ENCODE peak calls at places on chromosome 18, in four cellular contexts. C is GM12878, R is HEK293T, L is K562. G is an unnamed sample.

GRCh38 chr18:23263551-23264235 is 128.4 kb downstream of the CABLES1 start:
- DNase-seq in C (no peak), L (no peak), R (no peak), G (no peak)

GRCh38 chr18:47485221-47485797 is 233.8 kb upstream of the SKOR2 start:
- DNase-seq in R (no peak), L (no peak), C (no peak), G (no peak)

GRCh38 chr18:50340078-50340477 is 34.8 kb upstream of the SKA1 start:
- DNase-seq in C (no peak), R (no peak), L (no peak), G (no peak)

GRCh38 chr18:32980896-32981295 is 208.1 kb upstream of the KLHL14 start:
- DNase-seq in C (no peak), R (no peak), L (no peak), G (no peak)

GRCh38 chr18:26963292-26963691 is 97.8 kb upstream of the AQP4 start:
- DNase-seq in C (no peak), R (no peak), L (no peak), G (no peak)

GRCh38 chr18:3499498-3499897 is 49.5 kb downstream of the TGIF1 start:
- DNase-seq in C (no peak), R (peak), L (no peak), G (no peak)

GRCh38 chr18:1488394-1488793 is 583.7 kb downstream of the ADCYAP1 start:
- DNase-seq in R (no peak), C (no peak), L (no peak), G (no peak)

GRCh38 chr18:73118121-73118816 is 250.5 kb upstream of the NETO1 start:
- DNase-seq in L (no peak), R (no peak), C (no peak), G (no peak)

GRCh38 chr18:68676913-68677312 is 38.0 kb downstream of the TMX3 start:
- DNase-seq in L (no peak), C (no peak), R (no peak), G (no peak)

GRCh38 chr18:45670281-45670962 is 53.6 kb upstream of the SLC14A1 start:
- DNase-seq in C (no peak), L (peak), R (no peak), G (no peak)

GRCh38 chr18:51953521-51953920 is 386.5 kb upstream of the DCC start:
- DNase-seq in L (no peak), R (no peak), C (peak), G (no peak)

GRCh38 chr18:55097406-55098170 is 138.3 kb upstream of the CCDC68 start:
- DNase-seq in L (peak), C (no peak), R (peak), G (no peak)

GRCh38 chr18:5806860-5807259 is 88.5 kb downstream of the TMEM200C start:
- DNase-seq in C (no peak), L (no peak), R (no peak), G (no peak)

GRCh38 chr18:211582-211981 is 53.2 kb downstream of the USP14 start:
- DNase-seq in R (no peak), L (no peak), C (no peak), G (no peak)

GRCh38 chr18:11859903-11860407 is 8.7 kb downstream of the CHMP1B start:
- DNase-seq in C (no peak), L (peak), R (no peak), G (peak)

GRCh38 chr18:77207540-77207939 is 42.1 kb upstream of the GALR1 start:
- DNase-seq in L (no peak), C (no peak), R (peak), G (peak)

GRCh38 chr18:22006458-22006857 is 162.9 kb upstream of the GATA6 start:
- DNase-seq in R (no peak), L (no peak), C (no peak), G (no peak)

GRCh38 chr18:22009242-22009641 is 160.1 kb upstream of the GATA6 start:
- DNase-seq in C (no peak), L (no peak), R (no peak), G (no peak)

GRCh38 chr18:22001912-22002487 is 167.4 kb upstream of the GATA6 start:
- DNase-seq in L (no peak), C (no peak), R (no peak), G (peak)

GRCh38 chr18:22005191-22005824 is 164.1 kb upstream of the GATA6 start:
- DNase-seq in R (no peak), L (no peak), C (no peak), G (no peak)
- TF ChIP-seq TARDBP in R (no peak), L (no peak), C (no peak), G (no peak)

DNA sequence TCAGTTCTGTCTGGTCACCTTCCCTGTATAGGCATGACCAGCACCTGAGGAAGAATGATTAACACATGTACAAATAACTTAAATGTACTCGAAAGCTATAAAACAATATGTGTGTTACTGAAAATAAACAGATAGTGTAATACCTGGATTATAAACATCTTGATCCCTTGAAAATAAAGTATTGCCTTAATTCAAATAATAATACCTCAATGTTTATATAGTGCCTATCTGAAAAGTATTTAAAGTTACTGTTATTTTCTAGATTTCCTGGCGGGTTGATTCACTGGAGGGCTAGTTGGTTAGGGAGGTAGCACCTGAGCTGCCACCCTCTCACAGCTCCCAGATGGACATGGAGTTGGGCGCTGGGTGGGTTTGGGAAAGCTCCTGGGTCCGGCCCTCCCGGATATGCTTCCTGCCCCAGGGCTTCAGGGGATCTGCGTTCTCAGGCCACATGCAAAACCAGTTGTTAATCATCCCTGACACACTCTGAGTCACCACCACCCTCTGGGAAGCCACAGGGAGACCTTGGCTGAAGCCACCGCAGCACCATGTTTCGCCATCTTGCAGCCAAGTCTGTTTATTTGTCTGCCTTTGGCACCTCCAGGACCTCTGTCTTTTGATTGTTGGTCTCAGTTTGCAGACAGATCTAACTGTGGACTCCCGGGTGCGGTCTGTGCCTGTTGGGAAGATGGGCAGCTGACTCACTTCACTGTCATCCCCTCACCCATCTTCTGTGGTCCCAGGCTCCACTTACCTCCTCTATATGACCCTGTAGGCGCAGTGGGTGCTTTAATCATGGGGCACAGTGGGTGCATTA is 35.3 kb downstream of the RAB31 start:
- DNase-seq in R (peak), L (peak), C (no peak), G (peak)
- TF ChIP-seq TARDBP in R (no peak), L (no peak), C (no peak), G (no peak)

DNA sequence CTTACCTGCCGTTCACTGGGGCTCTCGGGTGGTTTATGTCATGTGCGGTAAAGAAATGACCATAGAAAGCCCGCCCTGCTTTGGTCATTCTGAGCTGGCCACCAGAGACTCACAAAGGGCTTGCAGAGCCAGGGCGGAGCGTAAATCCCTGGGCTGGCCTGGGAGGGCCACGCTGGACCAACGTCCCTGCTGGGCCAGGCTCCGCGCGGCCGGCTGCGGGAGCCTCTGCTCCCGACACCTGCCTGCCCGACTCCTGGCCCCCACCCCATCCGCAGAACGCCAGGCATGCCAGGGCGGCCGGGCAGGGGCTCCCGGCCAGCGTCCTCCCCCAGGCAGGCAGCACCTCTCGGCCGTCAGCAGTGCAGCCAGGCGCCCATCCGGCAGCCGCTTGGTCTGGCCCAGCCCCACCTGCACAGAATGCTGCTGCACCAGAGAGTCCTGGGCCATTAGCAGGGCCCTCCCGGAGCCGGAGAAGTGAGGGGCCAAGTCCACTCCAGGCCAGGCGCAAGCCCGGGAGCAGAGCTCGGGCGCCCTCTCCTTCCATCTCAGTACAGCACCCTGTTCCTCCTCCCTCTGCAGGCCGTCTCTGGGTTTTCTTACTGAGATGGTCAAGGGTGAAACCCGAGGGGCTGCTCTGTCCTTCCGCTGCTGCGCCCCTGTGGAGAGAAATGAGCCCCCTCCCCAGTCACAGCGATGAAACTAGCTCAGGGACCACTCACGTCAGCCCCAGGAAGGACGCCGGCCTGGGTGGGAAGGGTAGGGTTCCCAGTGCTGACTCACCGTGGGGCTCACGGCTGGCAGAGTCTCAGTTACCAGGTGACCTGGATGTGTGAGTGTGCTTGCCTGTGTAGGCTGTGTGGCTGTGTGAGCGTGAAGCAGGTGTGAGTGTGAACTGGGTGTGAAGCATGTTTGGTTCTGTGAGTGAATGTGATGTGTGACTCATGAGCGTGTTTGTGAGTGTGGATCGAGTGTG is 83.3 kb downstream of the PTGR3 start:
- DNase-seq in C (no peak), L (no peak), R (no peak), G (peak)
- TF ChIP-seq TARDBP in C (no peak), L (no peak), R (no peak), G (no peak)

GRCh38 chr18:63071566-63072175 is 247.9 kb downstream of the BCL2 start:
- DNase-seq in C (no peak), R (no peak), L (no peak), G (no peak)

GRCh38 chr18:63069496-63069895 is 250.1 kb downstream of the BCL2 start:
- DNase-seq in R (no peak), L (no peak), C (no peak), G (no peak)

GRCh38 chr18:63067939-63068338 is 251.6 kb downstream of the BCL2 start:
- DNase-seq in C (no peak), R (no peak), L (no peak), G (no peak)

GRCh38 chr18:63073481-63073880 is 246.1 kb downstream of the BCL2 start:
- DNase-seq in C (no peak), L (no peak), R (no peak), G (peak)

DNA sequence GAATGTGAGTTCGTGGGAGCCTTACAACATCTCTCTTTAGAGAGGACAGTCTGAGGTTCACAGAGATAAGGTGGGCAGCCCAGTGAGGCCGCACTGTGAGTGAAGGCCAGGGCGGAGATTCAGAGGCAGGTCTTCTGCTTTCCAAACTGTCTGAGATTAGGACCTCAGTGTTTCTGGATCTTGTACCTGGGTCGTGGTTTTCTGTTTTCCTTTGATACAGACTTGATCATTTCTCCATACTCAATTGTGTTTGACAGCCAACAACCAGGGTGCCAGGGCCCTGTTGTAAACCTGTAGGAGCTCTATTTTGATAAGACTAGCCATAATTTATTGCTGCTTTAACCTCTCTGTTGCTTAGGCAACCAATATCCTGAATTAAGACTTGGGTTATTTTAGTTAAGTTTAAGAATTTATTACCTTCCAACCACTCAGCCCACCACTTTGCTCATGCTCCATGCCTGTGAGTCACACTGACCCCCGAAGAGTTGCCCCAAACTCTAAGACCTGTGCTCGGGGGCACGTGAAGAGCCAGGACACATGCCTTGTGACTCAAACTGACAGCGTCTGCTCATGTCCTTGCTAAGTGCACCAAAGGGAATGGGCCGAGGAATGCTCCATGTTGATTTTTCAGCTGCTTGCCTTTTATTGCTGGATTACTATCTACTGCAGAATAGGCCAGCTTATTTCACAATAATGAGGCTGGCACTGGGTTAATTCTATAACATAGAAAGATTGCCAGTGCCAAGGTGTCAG is 248.6 kb downstream of the BCL2 start:
- DNase-seq in R (no peak), L (no peak), C (no peak), G (peak)
- TF ChIP-seq TARDBP in R (no peak), L (no peak), C (no peak), G (no peak)

GRCh38 chr18:79123948-79124347 is 54.8 kb downstream of the ATP9B start:
- DNase-seq in C (no peak), L (peak), R (no peak), G (no peak)
- TF ChIP-seq TARDBP in C (no peak), L (no peak), R (no peak), G (no peak)

G was measured in HepG2.